ENCODE peak calls at places on chromosomes 4 and X, in seven cellular contexts. R, T, Y, N, U, Z and M are unnamed samples. For H3K4me1, the result is how much of the 10 kb centered on the place peaks cover.

GRCh38 chr4:109811707-109812106 is 3.9 kb upstream of the GAR1 start:
- DNase-seq in R (no peak), T (no peak), Y (no peak), N (no peak), U (no peak), Z (no peak), M (no peak)

GRCh38 chrX:80334583-80334982 is 85.7 kb upstream of the TENT5D start:
- DNase-seq in R (no peak), T (no peak), Y (no peak), N (no peak), U (no peak), Z (no peak), M (no peak)

GRCh38 chrX:130174051-130174704 is 2.4 kb downstream of the RAB33A start:
- DNase-seq in R (no peak), T (no peak), Y (peak), N (peak), U (no peak), Z (peak), M (no peak)

GRCh38 chrX:2325076-2325784 is 175.5 kb downstream of the DHRSX start:
- DNase-seq in R (no peak), T (no peak), Y (peak), N (peak), U (peak), Z (peak), M (peak)

GRCh38 chr4:15521442-15522039 is 51.9 kb downstream of the CC2D2A start:
- DNase-seq in R (no peak), T (no peak), Y (no peak), N (no peak), U (no peak), Z (peak), M (no peak)

GRCh38 chr4:87030606-87031441 is 96.0 kb downstream of the AFF1 start:
- DNase-seq in R (no peak), T (no peak), Y (no peak), N (peak), U (no peak), Z (peak), M (no peak)

GRCh38 chr4:72987741-72988729 is 81.5 kb downstream of the COX18 start:
- DNase-seq in R (no peak), T (no peak), Y (no peak), N (peak), U (no peak), Z (no peak), M (no peak)

GRCh38 chrX:105475801-105476200 is 255.3 kb upstream of the TEX13A start:
- DNase-seq in R (no peak), T (no peak), Y (no peak), N (no peak), U (no peak), Z (no peak), M (no peak)

GRCh38 chrX:22090181-22090580 is 58.1 kb downstream of the PHEX start:
- DNase-seq in R (no peak), T (no peak), Y (no peak), N (peak), U (no peak), Z (peak), M (no peak)

GRCh38 chr4:77994194-77994721 is 62.9 kb upstream of the FRAS1 start:
- DNase-seq in R (peak), T (peak), Y (no peak), N (peak), U (no peak), Z (peak), M (peak)

GRCh38 chr4:10809905-10810304 is 125.3 kb upstream of the CLNK start:
- DNase-seq in R (no peak), T (no peak), Y (no peak), N (peak), U (no peak), Z (no peak), M (no peak)

GRCh38 chr4:3371038-3371437 is 70.7 kb upstream of the HGFAC start:
- DNase-seq in R (no peak), T (no peak), Y (no peak), N (peak), U (no peak), Z (no peak), M (no peak)

GRCh38 chr4:151310124-151310728 is 15.2 kb downstream of the SH3D19 start:
- DNase-seq in R (no peak), T (no peak), Y (no peak), N (no peak), U (no peak), Z (no peak), M (no peak)

GRCh38 chr4:6019316-6020263 is 1.4 kb upstream of the C4orf50 start:
- DNase-seq in R (peak), T (peak), Y (peak), N (peak), U (no peak), Z (peak), M (peak)

GRCh38 chr4:148026022-148026421 is 294.1 kb downstream of the ARHGAP10 start:
- DNase-seq in R (no peak), T (no peak), Y (no peak), N (peak), U (no peak), Z (peak), M (no peak)

GRCh38 chrX:133290076-133290475 is 71.9 kb upstream of the TFDP3 start:
- DNase-seq in R (no peak), T (no peak), Y (no peak), N (peak), U (no peak), Z (peak), M (no peak)

GRCh38 chr4:137125011-137125410 is 407.3 kb downstream of the PCDH18 start:
- DNase-seq in R (no peak), T (no peak), Y (no peak), N (peak), U (no peak), Z (peak), M (no peak)

GRCh38 chr4:68361146-68361589 is 11.3 kb upstream of the YTHDC1 start:
- DNase-seq in R (peak), T (no peak), Y (no peak), N (peak), U (no peak), Z (peak), M (no peak)

GRCh38 chr4:13543648-13544555 is at the start of gene NKX3-2:
- DNase-seq in R (no peak), T (no peak), Y (peak), N (no peak), U (no peak), Z (peak), M (no peak)

GRCh38 chr4:38453253-38453881 is 210.6 kb upstream of the KLF3 start:
- DNase-seq in R (no peak), T (no peak), Y (no peak), N (no peak), U (no peak), Z (no peak), M (no peak)

GRCh38 chrX:76893930-76894329 is 466.4 kb downstream of the MAGEE1 start:
- DNase-seq in R (no peak), T (no peak), Y (no peak), N (no peak), U (no peak), Z (no peak), M (no peak)

GRCh38 chrX:47112316-47112954 is 32.1 kb downstream of the NDUFB11 start:
- DNase-seq in R (peak), T (no peak), Y (no peak), N (peak), U (no peak), Z (no peak), M (no peak)

GRCh38 chr4:56619160-56619559 is 61.9 kb downstream of the HOPX start:
- DNase-seq in R (no peak), T (no peak), Y (no peak), N (peak), U (no peak), Z (peak), M (no peak)

GRCh38 chr4:184977747-184978146 is 40.5 kb upstream of the HELT start:
- DNase-seq in R (no peak), T (no peak), Y (no peak), N (no peak), U (no peak), Z (no peak), M (no peak)

GRCh38 chr4:15592799-15593198 is 62.4 kb downstream of the FBXL5 start:
- DNase-seq in R (no peak), T (no peak), Y (no peak), N (no peak), U (no peak), Z (no peak), M (no peak)

GRCh38 chrX:119488749-119489148 is 20.5 kb downstream of the SLC25A5 start:
- DNase-seq in R (peak), T (peak), Y (no peak), N (no peak), U (no peak), Z (peak), M (peak)

GRCh38 chrX:132614297-132614696 is 125.5 kb upstream of the MBNL3 start:
- DNase-seq in R (peak), T (peak), Y (no peak), N (no peak), U (no peak), Z (no peak), M (no peak)

GRCh38 chr4:90318208-90318607 is 191.0 kb downstream of the CCSER1 start:
- DNase-seq in R (no peak), T (no peak), Y (no peak), N (peak), U (no peak), Z (peak), M (no peak)
- H3K4me3 ChIP-seq in R (no peak), T (no peak), Y (no peak), N (peak), U (no peak), Z (no peak), M (no peak)

GRCh38 chr4:123411976-123412589 is 15.5 kb downstream of the SPRY1 start:
- DNase-seq in R (no peak), T (no peak), Y (no peak), N (peak), U (no peak), Z (no peak), M (no peak)
- H3K4me1 ChIP-seq in R (half or more), T (under half), Y (under half), N (under half), U (under half), Z (under half), M (under half)

GRCh38 chr4:98546910-98547544 is 111.4 kb downstream of the TSPAN5 start:
- DNase-seq in R (no peak), T (no peak), Y (no peak), N (peak), U (no peak), Z (peak), M (no peak)
- H3K4me3 ChIP-seq in R (no peak), T (no peak), Y (peak), N (peak), U (no peak), Z (peak), M (no peak)

GRCh38 chrX:66012094-66012534 is 27.8 kb downstream of the VSIG4 start:
- DNase-seq in R (no peak), T (peak), Y (no peak), N (no peak), U (no peak), Z (no peak), M (no peak)
- H3K4me1 ChIP-seq in R (under half), T (half or more), Y (under half), N (under half), U (under half), Z (under half), M (under half)

DNA sequence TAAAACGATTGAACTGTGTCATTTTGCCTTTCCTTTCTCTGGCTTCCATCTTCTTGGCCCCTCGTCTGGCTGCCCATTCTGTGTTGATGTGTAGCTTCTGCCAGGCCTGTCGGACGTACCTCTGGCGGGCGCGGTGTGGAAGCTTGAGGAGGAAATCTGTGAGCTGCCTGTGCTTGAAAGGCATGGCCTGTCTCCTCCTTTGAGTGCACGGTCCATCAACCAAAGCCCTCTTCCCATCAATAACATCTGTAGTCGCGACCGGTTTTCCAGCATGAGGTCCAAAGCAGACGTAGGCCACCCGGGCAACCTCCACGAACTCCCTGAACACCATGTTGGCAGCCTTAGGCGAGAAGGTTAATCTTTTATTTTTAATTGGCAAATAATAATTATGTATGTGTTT is 202.7 kb downstream of the CRLF2 start:
- DNase-seq in R (no peak), T (no peak), Y (no peak), N (no peak), U (no peak), Z (no peak), M (no peak)
- H3K4me3 ChIP-seq in R (no peak), T (no peak), Y (no peak), N (no peak), U (no peak), Z (no peak), M (no peak)